ENCODE peak calls at places on chromosomes 13 and 19, in six cellular contexts. E, Q, T, A, H and S are unnamed samples.
A peak's percentile ranks its signal among the peaks of the same experiment; 100 is the strongest.

GRCh38 chr19:5951338-5951861 is 26.5 kb downstream of the RANBP3 start:
- DNase-seq in E (no peak), Q (no peak), T (no peak), A (no peak), H (no peak), S (peak; percentile 46)

GRCh38 chr13:111924676-111925075 is 142.3 kb upstream of the SOX1 start:
- DNase-seq in E (no peak), Q (no peak), T (no peak), A (no peak), H (no peak), S (peak; percentile 8)

GRCh38 chr13:110872034-110872767 is 42.7 kb downstream of the ANKRD10 start:
- DNase-seq in E (no peak), Q (peak; percentile 43), T (no peak), A (no peak), H (no peak), S (no peak)

GRCh38 chr13:94950303-94950702 is 238.0 kb upstream of the SOX21 start:
- DNase-seq in E (no peak), Q (no peak), T (no peak), A (no peak), H (peak; percentile 28), S (no peak)

GRCh38 chr19:5977222-5977784 is 637 bp downstream of the RANBP3 start:
- DNase-seq in E (no peak), Q (no peak), T (no peak), A (no peak), H (no peak), S (no peak)

GRCh38 chr19:52748336-52748950 is 13.6 kb upstream of the ZNF611 start:
- DNase-seq in E (peak; percentile 57), Q (no peak), T (no peak), A (no peak), H (peak; percentile 52), S (no peak)

GRCh38 chr19:54653181-54653809 is 9.5 kb upstream of the LILRB4 start:
- DNase-seq in E (peak; percentile 7), Q (no peak), T (no peak), A (no peak), H (peak; percentile 5), S (no peak)

GRCh38 chr13:80962855-80963254 is 621.9 kb upstream of the SPRY2 start:
- DNase-seq in E (no peak), Q (no peak), T (no peak), A (no peak), H (no peak), S (no peak)

GRCh38 chr19:45476349-45476717 is 8.5 kb downstream of the FOSB start:
- DNase-seq in E (peak; percentile 16), Q (no peak), T (peak; percentile 67), A (no peak), H (peak; percentile 95), S (no peak)

GRCh38 chr13:32378012-32378411 is 49.9 kb downstream of the N4BP2L1 start:
- DNase-seq in E (no peak), Q (no peak), T (no peak), A (no peak), H (no peak), S (no peak)

GRCh38 chr13:31790992-31791391 is 51.7 kb downstream of the RXFP2 start:
- DNase-seq in E (peak; percentile 17), Q (no peak), T (no peak), A (no peak), H (peak; percentile 30), S (no peak)

GRCh38 chr19:14059652-14060155 is 2.2 kb downstream of the PALM3 start:
- DNase-seq in E (no peak), Q (no peak), T (no peak), A (no peak), H (no peak), S (no peak)

GRCh38 chr13:47798906-47799305 is 202.2 kb downstream of the SUCLA2 start:
- DNase-seq in E (peak; percentile 21), Q (no peak), T (no peak), A (no peak), H (peak; percentile 19), S (no peak)

GRCh38 chr19:11821474-11821873 is 7.4 kb downstream of the ZNF440 start:
- DNase-seq in E (peak; percentile 53), Q (no peak), T (peak; percentile 80), A (no peak), H (no peak), S (no peak)

GRCh38 chr19:35533822-35534521 is 716 bp downstream of the GAPDHS start:
- DNase-seq in E (peak; percentile 57), Q (peak; percentile 82), T (no peak), A (no peak), H (peak; percentile 40), S (peak; percentile 71)

GRCh38 chr19:49746206-49746958 is 16.7 kb downstream of the TSKS start:
- DNase-seq in E (no peak), Q (peak; percentile 97), T (peak; percentile 98), A (no peak), H (no peak), S (peak; percentile 98)

GRCh38 chr13:51935326-51936171 is 73.8 kb downstream of the CCDC70 start:
- DNase-seq in E (no peak), Q (peak; percentile 74), T (no peak), A (peak; percentile 5), H (peak; percentile 14), S (peak; percentile 62)

GRCh38 chr13:44764334-44764733 is 188.2 kb upstream of the TSC22D1 start:
- DNase-seq in E (no peak), Q (no peak), T (no peak), A (no peak), H (no peak), S (no peak)

GRCh38 chr19:30237146-30237545 is 135.0 kb upstream of the ZNF536 start:
- DNase-seq in E (no peak), Q (no peak), T (no peak), A (no peak), H (no peak), S (no peak)

GRCh38 chr13:37599509-37599908 is 941 bp upstream of the POSTN start:
- DNase-seq in E (no peak), Q (no peak), T (no peak), A (no peak), H (no peak), S (no peak)

GRCh38 chr13:114071991-114072390 is 60.4 kb downstream of the RASA3 start:
- DNase-seq in E (no peak), Q (no peak), T (no peak), A (no peak), H (no peak), S (no peak)

GRCh38 chr19:18865973-18866799 is 29.8 kb downstream of the CERS1 start:
- DNase-seq in E (peak; percentile 36), Q (peak; percentile 96), T (peak; percentile 41), A (peak; percentile 59), H (peak; percentile 54), S (peak; percentile 81)

GRCh38 chr13:30027569-30028455 is 177.4 kb upstream of the UBL3 start:
- DNase-seq in E (peak; percentile 59), Q (no peak), T (no peak), A (no peak), H (no peak), S (no peak)

GRCh38 chr13:85093808-85094207 is 705.4 kb downstream of the SLITRK6 start:
- DNase-seq in E (no peak), Q (no peak), T (peak; percentile 45), A (no peak), H (peak; percentile 6), S (no peak)

GRCh38 chr19:44740351-44740824 is 8.1 kb upstream of the BCL3 start:
- DNase-seq in E (no peak), Q (no peak), T (no peak), A (no peak), H (peak; percentile 31), S (no peak)

GRCh38 chr19:32831611-32832010 is 38.0 kb downstream of the SLC7A9 start:
- DNase-seq in E (no peak), Q (no peak), T (no peak), A (no peak), H (no peak), S (no peak)

GRCh38 chr13:39516140-39516539 is 86.9 kb downstream of the LHFPL6 start:
- DNase-seq in E (no peak), Q (no peak), T (no peak), A (no peak), H (no peak), S (no peak)

GRCh38 chr13:67139551-67139950 is 90.6 kb downstream of the PCDH9 start:
- DNase-seq in E (no peak), Q (no peak), T (no peak), A (no peak), H (no peak), S (no peak)

GRCh38 chr19:5880604-5881078 is 10.3 kb upstream of the FUT5 start:
- DNase-seq in E (peak; percentile 74), Q (no peak), T (no peak), A (no peak), H (peak; percentile 96), S (no peak)

GRCh38 chr19:34337747-34338146 is 27.2 kb upstream of the GPI start:
- DNase-seq in E (no peak), Q (no peak), T (no peak), A (no peak), H (no peak), S (no peak)

GRCh38 chr19:2653717-2654584 is 48.5 kb downstream of the GNG7 start:
- DNase-seq in E (no peak), Q (peak; percentile 68), T (no peak), A (no peak), H (no peak), S (peak; percentile 73)
- H3K9ac ChIP-seq in E (no peak overlapping the region), Q (no peak overlapping the region), T (no peak overlapping the region), A (peak overlapping the region; percentile 60), H (no peak overlapping the region), S (no peak overlapping the region)

GRCh38 chr13:91134773-91135124 is 212.7 kb upstream of the MIR17HG start:
- DNase-seq in E (no peak), Q (no peak), T (no peak), A (no peak), H (no peak), S (no peak)
- H2AFZ ChIP-seq in E (no peak overlapping the region), Q (no peak overlapping the region), T (no peak overlapping the region), A (no peak overlapping the region), H (no peak overlapping the region), S (no peak overlapping the region)

DNA sequence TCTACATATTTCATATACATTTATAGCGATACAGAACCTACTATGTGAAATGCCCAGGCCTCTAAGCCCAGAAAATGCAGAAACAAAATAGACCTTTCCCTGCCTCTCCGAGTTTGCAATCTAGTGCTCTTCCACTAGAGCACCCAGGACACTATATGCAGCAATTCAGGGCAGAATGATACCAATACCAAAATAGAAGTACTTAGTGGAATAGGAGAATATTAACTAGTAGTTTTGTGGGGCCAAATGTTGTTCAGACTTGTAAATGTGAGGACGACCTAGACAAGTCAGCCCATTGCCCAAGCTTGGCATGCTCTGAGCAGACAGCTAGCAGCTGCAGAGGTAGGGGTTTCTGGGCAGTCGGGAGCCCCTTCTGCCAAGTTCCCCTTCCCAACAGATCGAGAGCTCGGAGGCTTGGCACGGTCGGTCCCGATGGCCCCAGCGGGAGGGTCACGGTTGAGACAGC is 35.8 kb upstream of the FLT1 start:
- DNase-seq in E (no peak), Q (no peak), T (no peak), A (no peak), H (peak; percentile 44), S (peak; percentile 72)
- H3K23ac ChIP-seq in E (peak overlapping the region; percentile 32), Q (no peak overlapping the region), T (no peak overlapping the region), A (no peak overlapping the region), H (no peak overlapping the region), S (no peak overlapping the region)

DNA sequence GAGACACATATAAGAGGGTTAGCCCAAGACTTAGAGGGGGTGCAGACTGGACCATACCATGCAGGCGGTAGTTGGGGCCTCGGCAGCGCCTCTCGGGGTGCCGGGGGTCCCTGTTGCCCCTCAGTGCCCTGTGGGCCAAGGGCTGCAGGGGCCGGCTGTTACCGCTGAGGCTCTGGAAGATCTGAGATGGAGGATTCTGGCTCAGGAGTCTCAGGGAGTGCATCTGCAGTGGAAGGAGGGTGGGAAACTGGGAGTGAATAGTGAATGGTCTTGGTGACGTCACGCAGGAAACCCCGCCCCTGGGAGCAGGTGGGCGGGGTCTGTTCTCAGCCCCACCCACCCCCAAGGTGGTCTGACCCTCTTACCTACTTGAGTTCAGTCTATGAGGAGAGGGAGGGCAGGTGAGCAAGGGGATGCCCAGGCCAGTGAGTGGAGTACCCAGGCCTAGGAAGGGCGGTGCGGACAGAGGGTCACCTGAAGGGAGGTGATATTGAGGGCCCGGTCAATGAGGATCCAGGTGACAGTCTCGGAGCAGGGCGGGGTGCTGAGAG is 1.7 kb upstream of the DBP start:
- DNase-seq in E (no peak), Q (peak; percentile 86), T (no peak), A (no peak), H (no peak), S (peak; percentile 90)
- H3K9ac ChIP-seq in E (no peak overlapping the region), Q (no peak overlapping the region), T (no peak overlapping the region), A (peak overlapping the region; percentile 46), H (peak overlapping the region; percentile 99), S (no peak overlapping the region)